ENCODE peak calls at places on chromosomes 13 and 19, in ten cellular contexts. D, Z, B, G, I, V, A, K, J and F are unnamed samples.

GRCh38 chr19:18939922-18940775 is 868 bp downstream of the HOMER3 start:
- DNase-seq in J (peak), A (no peak), I (peak), D (peak), K (peak), B (peak), Z (peak), V (no peak), G (no peak), F (no peak)

GRCh38 chr13:45941261-45941660 is 89.7 kb upstream of the SIAH3 start:
- DNase-seq in J (no peak), D (no peak), B (no peak), Z (no peak), K (no peak), V (no peak), I (no peak), A (no peak), G (no peak), F (no peak)

GRCh38 chr13:96090240-96091101 is 564 bp downstream of the HS6ST3 start:
- DNase-seq in B (no peak), V (no peak), J (no peak), A (no peak), K (peak), D (peak), G (no peak), I (peak), Z (no peak), F (no peak)

GRCh38 chr19:15283141-15283885 is 49.0 kb downstream of the BRD4 start:
- DNase-seq in D (peak), A (no peak), B (no peak), J (peak), V (no peak), G (no peak), K (peak), Z (peak), I (peak), F (no peak)

GRCh38 chr13:37097008-37097579 is 8.4 kb downstream of the CSNK1A1L start:
- DNase-seq in V (no peak), B (no peak), I (no peak), Z (no peak), A (no peak), J (no peak), G (no peak), D (peak), K (peak), F (peak)

GRCh38 chr13:108083056-108083455 is 132.3 kb downstream of the LIG4 start:
- DNase-seq in J (peak), V (no peak), B (no peak), A (no peak), I (no peak), D (no peak), Z (no peak), K (peak), G (peak), F (no peak)

GRCh38 chr13:75770164-75771145 is 134.3 kb downstream of the LMO7 start:
- DNase-seq in G (no peak), V (no peak), I (peak), Z (peak), J (no peak), B (no peak), A (no peak), D (no peak), K (peak), F (no peak)

GRCh38 chr19:39845621-39846175 is 481 bp downstream of the FBL start:
- DNase-seq in K (no peak), A (no peak), B (no peak), D (peak), V (no peak), J (no peak), Z (peak), G (no peak), I (peak), F (no peak)

GRCh38 chr19:47476438-47476972 is 4.8 kb upstream of the SLC8A2 start:
- DNase-seq in D (no peak), V (no peak), Z (no peak), B (no peak), A (no peak), J (no peak), G (no peak), K (no peak), I (no peak), F (no peak)

GRCh38 chr19:30228726-30229523 is 143.3 kb upstream of the ZNF536 start:
- DNase-seq in J (no peak), D (peak), A (no peak), K (no peak), G (no peak), V (no peak), B (no peak), Z (peak), I (peak), F (no peak)

GRCh38 chr19:7328647-7329046 is 20.1 kb upstream of the ARHGEF18 start:
- DNase-seq in K (no peak), V (no peak), I (no peak), D (no peak), J (no peak), Z (no peak), A (no peak), G (no peak), B (no peak), F (no peak)

GRCh38 chr13:42696191-42696590 is 85.2 kb upstream of the FAM216B start:
- DNase-seq in I (peak), Z (peak), V (no peak), G (peak), B (no peak), J (peak), A (no peak), K (peak), D (peak), F (peak)

GRCh38 chr19:55616395-55616875 is 7.9 kb downstream of the ZNF784 start:
- DNase-seq in Z (no peak), D (no peak), I (no peak), J (no peak), V (no peak), K (no peak), A (no peak), G (no peak), B (no peak), F (no peak)

GRCh38 chr13:76610819-76611415 is 275.3 kb downstream of the KCTD12 start:
- DNase-seq in D (no peak), J (no peak), B (no peak), V (no peak), K (no peak), G (no peak), Z (peak), I (peak), A (no peak), F (no peak)

GRCh38 chr19:33432408-33433170 is 59.1 kb downstream of the CEBPG start:
- DNase-seq in Z (no peak), B (no peak), K (no peak), A (peak), D (no peak), I (no peak), G (no peak), J (no peak), V (no peak), F (no peak)

GRCh38 chr13:114263590-114263989 is 17.8 kb upstream of the UPF3A start:
- DNase-seq in Z (no peak), I (no peak), B (no peak), K (peak), G (no peak), A (no peak), J (no peak), V (no peak), D (no peak), F (no peak)

GRCh38 chr19:17943284-17944221 is 10.7 kb downstream of the CCDC124 start:
- DNase-seq in G (no peak), B (no peak), I (no peak), A (no peak), J (no peak), D (no peak), K (no peak), V (no peak), Z (no peak), F (no peak)

GRCh38 chr19:49997709-49998108 is 27.5 kb downstream of the VRK3 start:
- DNase-seq in K (peak), A (no peak), V (no peak), G (no peak), J (peak), I (peak), B (no peak), Z (peak), D (peak), F (no peak)

DNA sequence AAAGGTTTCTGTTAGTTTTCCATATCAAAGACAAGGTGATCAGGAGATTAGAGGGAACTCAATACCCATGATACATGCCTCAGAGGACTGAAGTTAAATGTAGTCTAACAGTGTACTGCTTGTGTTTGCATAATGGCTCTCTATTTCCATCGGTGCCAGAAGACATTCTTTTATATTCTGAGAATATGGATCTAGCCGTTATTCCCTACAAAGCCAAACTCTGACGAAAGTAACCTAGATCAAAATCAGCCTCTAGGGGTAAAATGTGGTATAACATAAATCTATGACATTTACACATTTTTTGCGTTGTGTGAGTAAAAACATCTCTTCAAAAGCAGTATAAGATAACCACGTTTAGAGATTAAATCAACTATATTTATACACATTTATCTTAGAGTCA is 2232.7 kb downstream of the PCDH9 start:
- DNase-seq in A (no peak), J (peak), B (no peak), V (no peak), G (no peak), D (no peak), I (no peak), Z (no peak), K (no peak), F (no peak)
- TF ChIP-seq CTCF in A (no peak), J (peak), B (no peak), V (no peak), G (no peak), D (no peak), I (no peak), Z (no peak), K (no peak), F (no peak)

GRCh38 chr13:50072676-50073075 is 57.4 kb downstream of the KCNRG start:
- DNase-seq in A (no peak), B (no peak), V (no peak), D (no peak), I (no peak), J (no peak), K (no peak), Z (peak), G (no peak), F (no peak)

GRCh38 chr13:50078512-50079277 is 63.5 kb downstream of the KCNRG start:
- DNase-seq in D (no peak), A (no peak), Z (peak), V (no peak), B (no peak), I (no peak), K (no peak), J (no peak), G (no peak), F (no peak)

GRCh38 chr13:50074843-50075242 is 59.6 kb downstream of the KCNRG start:
- DNase-seq in B (no peak), K (no peak), I (no peak), D (no peak), A (no peak), Z (peak), J (no peak), V (no peak), G (no peak), F (no peak)

GRCh38 chr13:50073340-50073739 is 58.1 kb downstream of the KCNRG start:
- DNase-seq in K (no peak), Z (peak), D (no peak), G (no peak), B (no peak), A (no peak), J (no peak), I (no peak), V (no peak), F (no peak)

DNA sequence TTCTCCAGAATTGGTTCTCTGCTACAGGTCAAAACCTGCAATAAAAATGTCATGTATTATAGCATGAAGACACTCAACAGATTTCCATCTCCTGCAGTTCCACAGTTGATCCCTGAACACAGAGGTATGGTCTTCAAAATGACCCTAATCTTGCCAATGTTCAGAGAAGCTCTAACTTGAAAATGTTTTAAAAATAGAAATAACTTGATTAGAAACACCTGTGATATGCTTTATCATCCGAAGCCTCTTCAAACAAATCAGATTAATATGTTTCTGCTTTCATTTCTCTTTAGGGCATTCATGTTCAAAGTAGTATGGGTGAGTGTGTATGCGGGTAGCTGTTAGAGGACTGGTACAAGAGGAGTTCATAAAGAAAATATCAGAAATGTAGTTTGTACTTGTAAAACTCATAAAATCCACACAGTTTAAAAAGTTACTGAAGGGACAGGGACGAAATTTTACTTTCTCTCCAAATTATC is 60.4 kb downstream of the KCNRG start:
- DNase-seq in V (no peak), J (no peak), B (no peak), Z (peak), K (no peak), G (no peak), D (no peak), A (no peak), I (no peak), F (no peak)
- H3K4me3 ChIP-seq in V (no peak), J (no peak), B (no peak), Z (no peak), K (no peak), G (no peak), D (no peak), A (no peak), I (no peak), F (no peak)

DNA sequence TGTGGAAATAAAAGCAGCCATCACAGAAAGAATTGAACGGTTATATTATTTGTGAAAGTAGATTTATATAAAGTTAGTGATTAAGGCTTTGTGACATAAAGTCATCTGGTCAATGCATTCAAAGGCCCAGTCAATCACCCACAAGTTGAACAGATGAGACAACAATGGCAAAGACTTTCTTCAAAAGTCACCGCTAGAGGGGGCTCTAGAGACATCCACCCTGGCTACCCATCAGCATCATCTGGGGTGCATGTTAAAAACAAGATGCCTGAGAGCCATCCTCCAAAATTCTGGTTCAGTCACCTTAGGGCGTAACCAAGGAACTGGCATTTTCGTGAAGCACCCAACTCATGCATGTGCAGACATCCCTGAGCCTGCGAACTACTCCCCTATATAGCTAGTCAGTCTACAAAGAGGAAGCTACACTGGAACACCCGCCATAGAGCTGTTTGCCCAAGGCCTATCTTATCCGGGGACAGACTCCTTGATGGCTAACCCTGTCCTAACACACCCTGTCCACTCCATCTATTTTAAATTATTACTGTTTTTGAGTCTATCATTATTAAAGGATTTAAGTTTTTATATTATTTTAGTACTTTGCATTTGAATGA is 970.5 kb downstream of the UQCRFS1 start:
- DNase-seq in J (no peak), Z (peak), I (peak), G (no peak), K (peak), B (no peak), D (peak), A (no peak), V (no peak), F (no peak)
- TF ChIP-seq CTCF in J (peak), Z (peak), I (peak), G (peak), K (peak), B (peak), D (peak), A (peak), V (no peak), F (peak)

GRCh38 chr13:27968316-27969072 is 621 bp downstream of the CDX2 start:
- DNase-seq in G (no peak), Z (no peak), J (no peak), I (no peak), B (no peak), D (no peak), K (no peak), V (no peak), A (no peak), F (no peak)
- H3K4me3 ChIP-seq in G (no peak), Z (no peak), J (peak), I (no peak), B (peak), D (no peak), K (no peak), V (peak), A (no peak), F (no peak)

GRCh38 chr19:2478756-2479555 is 3.0 kb downstream of the GADD45B start:
- DNase-seq in Z (peak), A (peak), K (peak), J (peak), I (peak), B (peak), G (no peak), V (peak), D (peak), F (no peak)

GRCh38 chr19:2481466-2481865 is 5.5 kb downstream of the GADD45B start:
- DNase-seq in J (no peak), G (no peak), Z (no peak), A (no peak), B (no peak), D (no peak), V (no peak), I (no peak), K (no peak), F (no peak)

GRCh38 chr19:2477732-2478191 is 1.8 kb downstream of the GADD45B start:
- DNase-seq in V (no peak), Z (peak), I (peak), B (peak), K (peak), J (peak), G (no peak), D (peak), A (peak), F (no peak)

GRCh38 chr19:2478324-2478755 is 2.4 kb downstream of the GADD45B start:
- DNase-seq in D (peak), B (peak), Z (peak), K (peak), A (peak), J (peak), I (peak), G (no peak), V (peak), F (no peak)

GRCh38 chr19:2479556-2480194 is 3.7 kb downstream of the GADD45B start:
- DNase-seq in K (no peak), D (no peak), B (no peak), A (peak), G (no peak), Z (no peak), V (no peak), I (peak), J (no peak), F (no peak)
- TF ChIP-seq CTCF in K (no peak), D (no peak), B (no peak), A (peak), G (peak), Z (no peak), V (no peak), I (no peak), J (no peak), F (no peak)

DNA sequence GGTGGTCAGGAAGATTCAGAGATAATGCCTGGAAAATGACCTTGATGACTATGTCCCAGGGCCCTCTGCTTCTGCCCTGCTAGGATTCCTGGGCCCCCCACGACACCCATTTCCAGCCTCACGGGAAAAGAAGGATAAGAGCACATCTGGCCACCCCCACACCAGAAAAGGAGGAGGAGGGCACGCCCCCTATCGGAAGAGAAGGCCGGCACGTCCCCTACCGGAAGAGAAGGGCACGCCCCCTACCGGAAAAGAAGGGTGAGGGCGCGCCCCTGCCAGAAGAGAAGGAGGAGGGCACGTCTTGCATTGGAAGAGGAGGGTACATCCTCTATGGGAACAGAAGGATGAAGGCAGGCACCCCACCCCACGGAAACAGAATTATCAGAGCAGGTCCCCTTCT is 84.3 kb downstream of the IER2 start:
- DNase-seq in I (peak), Z (peak), J (peak), G (no peak), B (peak), V (no peak), D (peak), K (peak), A (peak), F (no peak)
- H3K4me3 ChIP-seq in I (no peak), Z (no peak), J (no peak), G (no peak), B (no peak), V (no peak), D (no peak), K (no peak), A (no peak), F (no peak)

GRCh38 chr19:2524361-2524839 is 48.5 kb downstream of the GADD45B start:
- DNase-seq in I (no peak), B (no peak), A (no peak), K (no peak), G (no peak), D (no peak), Z (no peak), J (no peak), V (no peak), F (no peak)

GRCh38 chr19:2527171-2527570 is 51.2 kb downstream of the GADD45B start:
- DNase-seq in B (no peak), G (no peak), Z (no peak), V (no peak), A (no peak), K (no peak), I (no peak), D (no peak), J (no peak), F (no peak)

GRCh38 chr19:2527716-2528115 is 51.8 kb downstream of the GADD45B start:
- DNase-seq in G (no peak), B (no peak), K (no peak), D (no peak), Z (no peak), V (no peak), A (no peak), I (no peak), J (no peak), F (no peak)

GRCh38 chr19:2524840-2525723 is 49.2 kb downstream of the GADD45B start:
- DNase-seq in A (no peak), V (no peak), B (no peak), D (peak), G (peak), J (peak), I (no peak), Z (peak), K (peak), F (no peak)

DNA sequence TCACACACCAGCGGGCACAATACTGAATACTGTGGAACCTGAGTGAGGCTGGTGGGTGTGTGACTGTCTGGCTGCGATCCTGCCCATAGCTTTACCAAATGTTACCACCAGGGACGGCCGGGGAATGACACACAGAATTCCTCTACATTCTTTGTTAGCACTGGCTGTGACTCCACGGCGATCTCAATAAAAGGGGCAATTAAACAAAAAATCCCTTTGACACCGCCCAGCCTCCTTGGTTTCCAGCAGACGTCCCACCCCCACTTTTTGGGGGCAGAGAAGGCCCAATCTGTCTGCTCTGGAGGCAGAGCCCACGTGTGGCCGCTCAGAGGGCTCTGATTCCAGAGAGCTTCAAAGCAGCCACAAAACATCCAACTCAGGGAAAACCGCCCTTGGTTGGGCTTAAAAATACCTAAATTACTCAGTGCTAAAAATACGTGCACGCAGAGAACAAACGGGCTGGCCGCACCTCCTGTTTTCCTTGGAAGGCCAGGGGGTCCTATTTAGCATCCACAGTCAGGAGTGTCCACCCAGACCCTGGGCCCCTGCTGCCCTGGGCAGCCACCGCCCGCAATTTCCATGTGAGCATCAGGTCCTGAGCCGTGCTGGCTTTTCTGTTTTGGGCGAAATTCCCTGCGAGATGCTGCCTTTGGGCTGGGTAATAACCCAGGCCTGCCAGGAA is 47.8 kb downstream of the GADD45B start:
- DNase-seq in G (no peak), D (peak), A (no peak), I (no peak), Z (peak), B (no peak), V (no peak), J (no peak), K (peak), F (no peak)
- TF ChIP-seq CTCF in G (peak), D (peak), A (no peak), I (peak), Z (peak), B (no peak), V (peak), J (no peak), K (peak), F (peak)